ENCODE peak calls at places on chromosome 2, in ten cellular contexts. V is fibroblast of pulmonary artery; A is K562; R is CD4-positive, alpha-beta T cell; L is GM06990; X is progenitor cell of endocrine pancreas; Y is spleen; P is ovary; U is endothelial cell; O is astrocyte. Z is an unnamed sample.

GRCh38 chr2:115129502-115129901 is 687.1 kb downstream of the DPP10 start:
- DNase-seq in U (no peak), L (no peak), O (no peak), V (no peak), A (no peak), R (no peak), Y (no peak), P (no peak), X (no peak), Z (no peak)

GRCh38 chr2:172462393-172463381 is 35.3 kb downstream of the ITGA6 start:
- DNase-seq in A (no peak), P (no peak), Y (no peak), O (no peak), X (no peak), R (peak; percentile 41), L (peak; percentile 6), U (no peak), V (no peak), Z (peak; percentile 72)

GRCh38 chr2:25567406-25567805 is 106.0 kb downstream of the DTNB start:
- DNase-seq in X (no peak), A (no peak), Y (no peak), L (peak; percentile 34), U (no peak), V (peak; percentile 71), P (no peak), O (peak; percentile 38), R (no peak), Z (peak; percentile 45)

GRCh38 chr2:234305846-234306245 is 191.0 kb downstream of the ARL4C start:
- DNase-seq in X (no peak), U (no peak), R (no peak), V (no peak), L (no peak), O (peak; percentile 84), Y (no peak), A (no peak), P (no peak), Z (peak; percentile 60)

GRCh38 chr2:238848566-238848940 is 668 bp downstream of the TWIST2 start:
- DNase-seq in R (no peak), X (no peak), A (no peak), Y (no peak), O (no peak), L (no peak), V (no peak), U (no peak), P (peak; percentile 48), Z (no peak)

GRCh38 chr2:119196301-119197124 is 27.1 kb upstream of the STEAP3 start:
- DNase-seq in R (no peak), P (no peak), A (no peak), Y (peak; percentile 25), U (peak; percentile 45), O (no peak), L (no peak), V (peak; percentile 21), X (no peak), Z (peak; percentile 92)

GRCh38 chr2:213420829-213421385 is 136.6 kb downstream of the SPAG16 start:
- DNase-seq in L (no peak), R (no peak), V (no peak), U (no peak), A (no peak), O (no peak), P (no peak), Y (no peak), X (no peak), Z (no peak)

GRCh38 chr2:142321706-142322280 is 191.0 kb upstream of the LRP1B start:
- DNase-seq in A (no peak), O (peak; percentile 49), U (no peak), Y (no peak), P (no peak), X (no peak), V (no peak), L (no peak), R (no peak), Z (peak; percentile 12)

GRCh38 chr2:106642679-106643078 is 155.5 kb downstream of the CD8B2 start:
- DNase-seq in V (peak; percentile 19), Y (no peak), A (no peak), P (no peak), X (no peak), U (no peak), R (no peak), O (no peak), L (no peak), Z (no peak)

GRCh38 chr2:132659331-132659730 is 10.7 kb downstream of the LYPD1 start:
- DNase-seq in L (no peak), A (no peak), P (no peak), U (no peak), O (no peak), Y (no peak), V (no peak), R (no peak), X (no peak), Z (no peak)

GRCh38 chr2:128660836-128661235 is 342.2 kb upstream of the HS6ST1 start:
- DNase-seq in U (no peak), R (no peak), A (no peak), L (no peak), P (no peak), O (no peak), X (no peak), V (no peak), Y (peak; percentile 36), Z (no peak)

GRCh38 chr2:221567809-221568208 is 4.3 kb downstream of the EPHA4 start:
- DNase-seq in L (no peak), V (no peak), X (no peak), A (no peak), P (no peak), O (no peak), R (no peak), Y (no peak), U (no peak), Z (no peak)

GRCh38 chr2:233953106-233953801 is 36.1 kb downstream of the TRPM8 start:
- DNase-seq in X (no peak), A (no peak), V (no peak), P (no peak), U (no peak), R (no peak), Y (no peak), O (no peak), L (no peak), Z (no peak)

GRCh38 chr2:229124126-229124525 is 147.0 kb downstream of the PID1 start:
- DNase-seq in O (no peak), V (no peak), A (no peak), Y (no peak), U (no peak), X (no peak), P (no peak), R (no peak), L (no peak), Z (no peak)

GRCh38 chr2:171550613-171551012 is 28.3 kb downstream of the CYBRD1 start:
- DNase-seq in L (no peak), A (no peak), O (peak; percentile 61), R (no peak), X (no peak), P (no peak), U (no peak), V (peak; percentile 8), Y (no peak), Z (no peak)

DNA sequence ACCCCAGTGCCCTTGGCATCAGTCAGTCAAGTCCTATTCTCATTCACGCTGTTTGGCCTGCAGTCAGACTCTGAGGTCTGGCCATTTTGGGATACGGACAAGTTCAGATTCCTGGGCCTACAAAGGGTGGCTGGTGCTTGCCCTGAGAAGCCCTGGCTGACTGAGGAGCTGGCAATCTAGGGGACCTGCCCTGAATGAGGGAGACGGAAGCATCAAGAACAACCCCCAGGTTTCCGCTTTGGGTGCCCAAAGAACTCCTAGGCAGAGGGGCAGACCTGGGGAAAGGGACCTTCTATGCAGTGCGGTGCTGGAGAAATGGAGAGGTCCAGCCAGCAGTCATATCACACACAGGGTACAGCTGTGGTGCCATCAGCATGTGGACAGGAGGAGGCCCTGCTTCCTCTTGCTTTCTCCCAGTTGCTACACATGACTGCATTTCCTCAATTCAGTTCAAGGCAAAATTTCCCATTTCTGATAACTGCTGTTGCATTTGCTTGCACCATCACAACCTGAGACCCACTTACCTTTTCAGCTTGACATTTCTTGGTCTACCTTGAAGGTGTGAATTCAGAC is 70.9 kb upstream of the LGALSL start:
- DNase-seq in O (no peak), A (no peak), Y (no peak), U (no peak), L (no peak), X (no peak), P (no peak), V (no peak), R (no peak), Z (no peak)
- TF ChIP-seq CTCF in O (no peak), A (no peak), Y (no peak), U (no peak), L (no peak), X (no peak), P (no peak), V (no peak), R (no peak), Z (no peak)

DNA sequence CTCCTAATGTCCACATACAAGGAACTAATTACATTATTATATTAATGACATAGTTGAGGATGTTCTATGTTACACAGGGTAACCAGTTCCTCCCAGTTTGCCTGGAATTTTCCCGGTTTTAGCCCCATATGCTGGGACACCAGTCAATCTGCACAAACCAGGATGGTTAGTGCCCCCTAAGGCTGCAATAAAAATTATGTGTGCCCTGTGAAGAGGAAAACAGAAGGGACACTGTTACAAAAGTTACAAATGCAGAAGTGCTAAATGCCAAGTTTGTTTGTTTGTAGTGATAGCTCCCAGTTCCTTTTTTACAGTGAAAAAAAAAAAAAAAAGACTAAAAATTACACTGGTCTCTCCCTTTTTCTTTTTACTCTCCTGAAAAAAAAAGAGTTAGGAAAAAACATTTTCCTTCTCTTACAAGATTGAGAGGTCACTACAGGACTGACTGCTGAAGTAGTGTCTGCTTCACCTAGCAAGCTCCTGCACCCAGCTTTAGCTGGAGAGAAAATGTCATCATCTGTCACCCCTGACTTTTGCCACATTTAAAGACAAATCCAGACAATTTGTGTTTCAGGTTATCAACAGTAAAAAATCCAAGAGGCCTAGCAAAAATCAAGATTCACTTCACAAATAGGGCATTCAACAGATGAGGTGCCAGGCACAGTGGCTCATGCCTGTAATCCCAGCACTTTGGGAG is 3.2 kb downstream of the ANKRD44 start:
- DNase-seq in U (no peak), P (no peak), A (no peak), O (no peak), L (no peak), X (no peak), Y (no peak), R (no peak), V (no peak), Z (no peak)
- TF ChIP-seq CTCF in U (no peak), P (no peak), A (no peak), O (no peak), L (peak; percentile 13), X (no peak), Y (no peak), R (no peak), V (no peak), Z (no peak)

DNA sequence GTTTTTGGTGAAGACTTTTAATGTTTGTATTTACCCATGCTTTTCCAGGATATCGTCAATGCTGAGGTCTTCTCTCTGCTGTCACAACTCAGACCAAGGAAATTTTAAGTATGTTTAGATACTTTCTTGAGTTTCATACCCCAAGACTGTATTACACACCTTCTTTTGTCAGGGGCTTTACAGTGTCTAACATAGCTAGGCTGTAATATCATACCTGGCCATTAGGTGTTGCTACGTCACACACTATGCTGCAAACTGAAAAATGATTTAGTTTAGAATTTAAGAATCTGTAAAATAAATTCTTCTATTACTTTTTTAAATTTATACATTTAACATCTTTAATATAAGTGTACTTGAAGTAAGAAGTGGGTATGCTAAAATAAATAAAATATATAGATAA is 358.4 kb upstream of the NRP2 start:
- DNase-seq in U (no peak), R (no peak), A (no peak), X (no peak), O (no peak), Y (no peak), P (no peak), V (peak; percentile 30), L (no peak), Z (peak; percentile 49)
- TF ChIP-seq CTCF in U (peak; percentile 47), R (peak; percentile 17), A (no peak), X (peak; percentile 14), O (peak; percentile 21), Y (no peak), P (no peak), V (peak; percentile 59), L (peak; percentile 48), Z (peak; percentile 47)

GRCh38 chr2:33412920-33413319 is 63.5 kb upstream of the RASGRP3 start:
- DNase-seq in X (no peak), U (no peak), O (peak; percentile 60), A (no peak), V (peak; percentile 78), R (no peak), L (no peak), P (no peak), Y (no peak), Z (peak; percentile 36)
- TF ChIP-seq CTCF in X (no peak), U (no peak), O (peak; percentile 50), A (no peak), V (peak; percentile 72), R (no peak), L (peak; percentile 19), P (no peak), Y (peak; percentile 35), Z (peak; percentile 40)

Z was measured in bronchial epithelial cell.